ENCODE peak calls at places on chromosomes 12 and 14, in seven cellular contexts. R, G, U, E, X, B and O are unnamed samples.

GRCh38 chr12:106919910-106920544 is 35.7 kb upstream of the TMEM263 start:
- DNase-seq in B (no peak), U (peak), R (no peak), G (no peak), E (no peak), X (peak), O (no peak)

GRCh38 chr14:94681300-94682060 is 69.3 kb downstream of the SERPINA3 start:
- DNase-seq in U (peak), B (no peak), E (peak), G (peak), R (no peak), X (peak), O (peak)

GRCh38 chr12:52126605-52127578 is 47.4 kb downstream of the SMIM41 start:
- DNase-seq in E (peak), X (no peak), B (no peak), U (no peak), R (no peak), G (peak), O (no peak)

GRCh38 chr14:100104523-100105300 is 39.5 kb downstream of the EVL start:
- DNase-seq in E (no peak), X (no peak), G (peak), U (no peak), R (no peak), B (no peak), O (no peak)

GRCh38 chr12:113190761-113191160 is 5.2 kb downstream of the RITA1 start:
- DNase-seq in R (no peak), U (no peak), B (no peak), G (no peak), X (no peak), E (no peak), O (no peak)

GRCh38 chr12:120498870-120499515 is 3.1 kb downstream of the DYNLL1 start:
- DNase-seq in B (no peak), U (no peak), E (no peak), R (no peak), G (no peak), X (no peak), O (no peak)

GRCh38 chr12:11812558-11813421 is 163.3 kb downstream of the ETV6 start:
- DNase-seq in G (no peak), U (peak), B (peak), R (no peak), X (peak), E (no peak), O (no peak)

GRCh38 chr12:120783197-120783596 is 57.6 kb downstream of the ACADS start:
- DNase-seq in U (no peak), B (no peak), G (no peak), R (no peak), E (no peak), X (no peak), O (no peak)

GRCh38 chr12:41345071-41345470 is 157.0 kb downstream of the PDZRN4 start:
- DNase-seq in U (no peak), X (no peak), B (no peak), G (no peak), E (no peak), R (no peak), O (no peak)

GRCh38 chr14:26765768-26766550 is 168.1 kb upstream of the NOVA1 start:
- DNase-seq in R (no peak), X (peak), G (no peak), E (no peak), U (no peak), B (no peak), O (no peak)

GRCh38 chr12:94560416-94561221 is 89.7 kb downstream of the TMCC3 start:
- DNase-seq in R (peak), B (peak), G (no peak), E (no peak), U (peak), X (peak), O (no peak)

GRCh38 chr14:75404843-75405242 is 23.0 kb upstream of the JDP2 start:
- DNase-seq in G (no peak), B (no peak), R (no peak), X (no peak), E (no peak), U (no peak), O (no peak)

GRCh38 chr12:89373772-89374572 is 21.7 kb upstream of the DUSP6 start:
- DNase-seq in U (peak), X (no peak), E (no peak), B (no peak), R (peak), G (no peak), O (no peak)

GRCh38 chr14:77140937-77141591 is 527 bp downstream of the ZDHHC22 start:
- DNase-seq in E (no peak), R (no peak), X (peak), B (peak), U (peak), G (no peak), O (no peak)

GRCh38 chr14:77143071-77143470 is 1.5 kb upstream of the ZDHHC22 start:
- DNase-seq in G (no peak), X (no peak), E (no peak), R (no peak), B (no peak), U (no peak), O (no peak)

GRCh38 chr14:77142289-77142814 is 761 bp upstream of the ZDHHC22 start:
- DNase-seq in G (no peak), U (no peak), E (no peak), R (no peak), B (no peak), X (no peak), O (no peak)

GRCh38 chr14:77140343-77140936 is 1.2 kb downstream of the ZDHHC22 start:
- DNase-seq in U (no peak), G (no peak), B (no peak), R (no peak), X (no peak), E (no peak), O (no peak)

GRCh38 chr14:77141592-77142288 is at the start of gene ZDHHC22:
- DNase-seq in E (no peak), G (no peak), B (peak), R (no peak), X (no peak), U (no peak), O (no peak)
- TF ChIP-seq CTCF in E (no peak), G (no peak), B (no peak), R (no peak), X (no peak), U (no peak), O (no peak)

GRCh38 chr14:56953884-56954283 is 143.6 kb upstream of the OTX2 start:
- DNase-seq in R (no peak), X (no peak), E (no peak), B (no peak), U (no peak), G (no peak), O (no peak)
- TF ChIP-seq CTCF in R (no peak), X (no peak), E (no peak), B (no peak), U (no peak), G (no peak), O (no peak)

DNA sequence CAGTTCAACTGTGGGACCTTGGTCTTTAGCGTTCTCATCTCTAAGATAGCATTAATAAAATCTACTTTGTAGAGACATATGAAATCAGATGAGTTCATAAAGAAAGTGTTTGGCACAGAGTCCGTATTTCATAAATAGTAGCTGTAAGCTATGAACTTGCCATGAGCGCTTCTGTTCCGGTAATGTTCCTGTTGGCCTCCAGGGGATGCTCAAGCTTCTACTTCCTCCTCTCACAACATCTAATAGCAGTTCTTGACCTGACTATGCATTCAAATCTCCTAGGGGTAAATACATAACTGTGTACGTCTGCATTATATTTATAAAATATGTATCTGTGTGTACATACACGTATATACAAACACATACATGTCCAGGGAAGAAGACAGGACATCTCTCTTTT is 288.2 kb upstream of the TMPO start:
- DNase-seq in E (no peak), G (no peak), B (no peak), X (no peak), U (no peak), R (no peak), O (no peak)
- TF ChIP-seq CTCF in E (no peak), G (no peak), B (no peak), X (peak), U (no peak), R (no peak), O (peak)

DNA sequence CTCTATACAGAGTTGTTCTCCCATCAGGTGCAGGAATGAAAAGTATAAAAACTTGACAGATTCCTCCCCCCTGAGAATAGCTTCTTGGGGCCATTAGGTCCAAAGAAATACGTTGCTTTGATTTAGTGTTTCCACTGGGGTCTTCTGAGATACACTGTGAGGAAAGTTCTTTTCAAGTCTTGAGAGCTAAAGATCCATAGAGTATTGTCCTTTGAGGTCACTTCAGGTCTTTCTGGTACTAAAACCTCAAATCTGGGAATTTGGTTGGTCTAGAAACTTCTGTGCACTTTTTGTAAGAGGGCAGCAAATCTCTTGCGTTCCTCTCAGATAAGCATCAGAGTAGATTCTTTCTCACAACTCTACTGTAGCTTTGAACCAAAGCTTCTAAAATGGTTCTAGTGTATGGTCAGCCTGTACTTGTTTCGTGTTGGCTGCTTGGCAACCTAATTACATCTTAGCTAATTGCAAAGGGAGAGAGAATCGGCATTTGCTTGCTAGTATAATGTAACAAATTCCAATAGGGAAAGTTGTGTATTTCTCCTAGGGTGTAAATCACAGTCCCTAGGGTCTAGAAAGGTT is 10.0 kb downstream of the SRSF5 start:
- DNase-seq in R (no peak), G (no peak), B (no peak), U (no peak), X (no peak), E (no peak), O (no peak)
- TF ChIP-seq CTCF in R (no peak), G (no peak), B (no peak), U (no peak), X (no peak), E (no peak), O (no peak)